ENCODE peak calls at places on chromosomes 16 and 17, in five cellular contexts. T is HCT116, P is Caco-2, B is heart left ventricle, Q is SJCRH30. I is an unnamed sample.

GRCh38 chr17:64295146-64295545 is 32.1 kb upstream of the TEX2 start:
- DNase-seq in T (no peak), P (no peak), B (no peak), Q (no peak), I (no peak)

GRCh38 chr17:12667299-12667958 is 1.7 kb downstream of the MYOCD start:
- DNase-seq in T (peak; percentile 40), P (peak; percentile 42), B (peak; percentile 46), Q (peak; percentile 74), I (no peak)

GRCh38 chr16:85457366-85457765 is 155.8 kb upstream of the GSE1 start:
- DNase-seq in T (no peak), P (no peak), B (no peak), Q (no peak), I (no peak)

GRCh38 chr16:66364959-66365306 is 1.6 kb upstream of the CDH5 start:
- DNase-seq in T (no peak), P (no peak), B (no peak), Q (no peak), I (no peak)

GRCh38 chr17:74362811-74363498 is 1.3 kb upstream of the BTBD17 start:
- DNase-seq in T (no peak), P (no peak), B (no peak), Q (no peak), I (no peak)

GRCh38 chr17:47267354-47267828 is 13.8 kb downstream of the ITGB3 start:
- DNase-seq in T (no peak), P (no peak), B (no peak), Q (no peak), I (no peak)

GRCh38 chr17:48215583-48216139 is 108.1 kb downstream of the SNX11 start:
- DNase-seq in T (peak; percentile 71), P (peak; percentile 79), B (no peak), Q (peak; percentile 72), I (no peak)

GRCh38 chr17:58344047-58344790 is 7.8 kb downstream of the SUPT4H1 start:
- DNase-seq in T (no peak), P (no peak), B (no peak), Q (no peak), I (peak; percentile 92)

GRCh38 chr16:49647673-49648072 is 208.2 kb downstream of the ZNF423 start:
- DNase-seq in T (no peak), P (no peak), B (no peak), Q (no peak), I (no peak)

GRCh38 chr17:29084476-29085148 is 41.7 kb downstream of the PIPOX start:
- DNase-seq in T (no peak), P (no peak), B (no peak), Q (no peak), I (no peak)

GRCh38 chr17:17433260-17433659 is 43.5 kb upstream of the MED9 start:
- DNase-seq in T (no peak), P (no peak), B (no peak), Q (no peak), I (no peak)

GRCh38 chr17:57071991-57072944 is 12.8 kb upstream of the AKAP1 start:
- DNase-seq in T (no peak), P (no peak), B (no peak), Q (peak; percentile 24), I (no peak)

GRCh38 chr16:73302942-73303341 is 255.0 kb upstream of the ZFHX3 start:
- DNase-seq in T (no peak), P (no peak), B (no peak), Q (no peak), I (no peak)

GRCh38 chr17:76193616-76194015 is 46.7 kb downstream of the RNF157 start:
- DNase-seq in T (no peak), P (no peak), B (no peak), Q (no peak), I (no peak)

GRCh38 chr17:50689956-50690886 is 17.5 kb downstream of the ANKRD40 start:
- DNase-seq in T (no peak), P (peak; percentile 51), B (no peak), Q (no peak), I (no peak)

GRCh38 chr16:1125471-1125870 is 27.4 kb upstream of the CACNA1H start:
- DNase-seq in T (peak; percentile 43), P (no peak), B (no peak), Q (peak; percentile 64), I (no peak)

GRCh38 chr16:57277586-57277985 is 6.9 kb downstream of the PLLP start:
- DNase-seq in T (peak; percentile 28), P (no peak), B (no peak), Q (peak; percentile 83), I (no peak)

GRCh38 chr17:19448341-19449268 is 37.6 kb downstream of the RNF112 start:
- DNase-seq in T (no peak), P (peak; percentile 54), B (no peak), Q (peak; percentile 94), I (no peak)

GRCh38 chr16:4505356-4506153 is 29.4 kb downstream of the HMOX2 start:
- DNase-seq in T (no peak), P (no peak), B (no peak), Q (no peak), I (peak; percentile 94)

GRCh38 chr17:66522591-66523272 is 220.3 kb downstream of the PRKCA start:
- DNase-seq in T (no peak), P (no peak), B (no peak), Q (no peak), I (no peak)

GRCh38 chr16:14539156-14539555 is 90.9 kb downstream of the PARN start:
- DNase-seq in T (no peak), P (no peak), B (no peak), Q (no peak), I (no peak)

GRCh38 chr16:65120811-65121721 is 797 bp downstream of the CDH11 start:
- DNase-seq in T (no peak), P (no peak), B (peak; percentile 34), Q (peak; percentile 64), I (peak; percentile 69)

GRCh38 chr17:78034429-78035091 is 76.1 kb downstream of the TNRC6C start:
- DNase-seq in T (peak; percentile 56), P (no peak), B (no peak), Q (no peak), I (no peak)

GRCh38 chr17:48155889-48156670 is 48.5 kb downstream of the SNX11 start:
- DNase-seq in T (no peak), P (no peak), B (no peak), Q (peak; percentile 66), I (no peak)

GRCh38 chr17:50835563-50836231 is at the start of gene WFIKKN2:
- DNase-seq in T (no peak), P (no peak), B (no peak), Q (no peak), I (no peak)

GRCh38 chr17:79654350-79654959 is 43.6 kb upstream of the RBFOX3 start:
- DNase-seq in T (no peak), P (no peak), B (no peak), Q (no peak), I (no peak)

GRCh38 chr16:57614546-57615343 is 13.7 kb upstream of the ADGRG1 start:
- DNase-seq in T (no peak), P (peak; percentile 24), B (no peak), Q (no peak), I (peak; percentile 72)

GRCh38 chr17:4586043-4586442 is 1.7 kb downstream of the SMTNL2 start:
- DNase-seq in T (no peak), P (no peak), B (no peak), Q (no peak), I (no peak)

GRCh38 chr17:4588862-4589625 is 4.7 kb downstream of the SMTNL2 start:
- DNase-seq in T (no peak), P (no peak), B (no peak), Q (no peak), I (no peak)

GRCh38 chr17:4587195-4587594 is 2.9 kb downstream of the SMTNL2 start:
- DNase-seq in T (no peak), P (no peak), B (no peak), Q (no peak), I (peak; percentile 42)

GRCh38 chr17:4587803-4588202 is 3.5 kb downstream of the SMTNL2 start:
- DNase-seq in T (no peak), P (no peak), B (peak; percentile 84), Q (peak; percentile 30), I (peak; percentile 32)

DNA sequence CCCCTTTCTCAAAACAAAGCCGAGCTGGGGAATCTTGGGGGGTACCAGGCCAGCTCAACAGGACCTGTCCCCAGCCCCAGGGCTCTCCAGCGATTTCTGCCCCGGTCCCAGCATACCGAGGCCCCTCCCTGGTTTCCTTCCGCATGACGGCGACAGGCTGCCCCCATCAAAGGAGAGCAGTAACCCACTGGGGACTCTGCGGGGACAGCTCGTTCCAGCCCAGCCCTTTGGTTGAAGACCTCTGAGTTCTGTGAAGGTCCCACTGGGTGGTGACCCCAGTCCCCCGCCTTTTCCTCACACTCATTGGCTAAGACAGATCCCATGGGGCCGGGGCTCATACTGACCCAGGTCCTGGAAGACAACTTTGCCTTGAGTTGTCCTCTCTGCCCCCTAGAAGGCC is 4.1 kb downstream of the SMTNL2 start:
- DNase-seq in T (no peak), P (no peak), B (peak; percentile 78), Q (no peak), I (no peak)
- H3K4me1 ChIP-seq in T (peaks cover 5% of the 10 kb centered on the region), P (peaks cover 22% of the 10 kb centered on the region), B (peaks cover 10% of the 10 kb centered on the region), Q (no peaks in the 10 kb centered on the region), I (peaks cover 16% of the 10 kb centered on the region)

GRCh38 chr17:3748576-3748975 is 24.9 kb downstream of the HASPIN start:
- DNase-seq in T (no peak), P (no peak), B (no peak), Q (no peak), I (no peak)
- H3K4me1 ChIP-seq in T (no peaks in the 10 kb centered on the region), P (no peaks in the 10 kb centered on the region), B (no peaks in the 10 kb centered on the region), Q (no peaks in the 10 kb centered on the region), I (no peaks in the 10 kb centered on the region)

DNA sequence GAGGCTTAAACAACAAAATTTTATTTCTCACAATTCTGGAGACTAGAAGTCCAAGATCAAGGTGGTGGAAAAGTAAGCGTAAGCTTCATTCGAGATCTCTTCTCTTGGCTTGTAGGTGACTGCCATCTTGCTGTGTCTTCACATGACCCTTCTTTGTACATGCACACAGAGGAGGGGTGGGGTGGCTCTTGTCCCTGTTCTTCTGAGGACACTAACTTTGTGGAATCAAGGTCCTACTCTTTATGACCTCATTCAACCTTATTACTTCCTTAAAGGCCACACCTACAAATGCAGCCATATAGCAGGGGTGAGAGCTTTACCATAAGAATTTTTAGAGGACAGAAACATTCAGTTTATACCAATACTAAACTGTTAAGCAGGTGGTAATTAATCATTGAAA is 140.0 kb upstream of the HLF start:
- DNase-seq in T (no peak), P (no peak), B (no peak), Q (no peak), I (no peak)
- H3K4me1 ChIP-seq in T (no peaks in the 10 kb centered on the region), P (no peaks in the 10 kb centered on the region), B (no peaks in the 10 kb centered on the region), Q (no peaks in the 10 kb centered on the region), I (no peaks in the 10 kb centered on the region)

DNA sequence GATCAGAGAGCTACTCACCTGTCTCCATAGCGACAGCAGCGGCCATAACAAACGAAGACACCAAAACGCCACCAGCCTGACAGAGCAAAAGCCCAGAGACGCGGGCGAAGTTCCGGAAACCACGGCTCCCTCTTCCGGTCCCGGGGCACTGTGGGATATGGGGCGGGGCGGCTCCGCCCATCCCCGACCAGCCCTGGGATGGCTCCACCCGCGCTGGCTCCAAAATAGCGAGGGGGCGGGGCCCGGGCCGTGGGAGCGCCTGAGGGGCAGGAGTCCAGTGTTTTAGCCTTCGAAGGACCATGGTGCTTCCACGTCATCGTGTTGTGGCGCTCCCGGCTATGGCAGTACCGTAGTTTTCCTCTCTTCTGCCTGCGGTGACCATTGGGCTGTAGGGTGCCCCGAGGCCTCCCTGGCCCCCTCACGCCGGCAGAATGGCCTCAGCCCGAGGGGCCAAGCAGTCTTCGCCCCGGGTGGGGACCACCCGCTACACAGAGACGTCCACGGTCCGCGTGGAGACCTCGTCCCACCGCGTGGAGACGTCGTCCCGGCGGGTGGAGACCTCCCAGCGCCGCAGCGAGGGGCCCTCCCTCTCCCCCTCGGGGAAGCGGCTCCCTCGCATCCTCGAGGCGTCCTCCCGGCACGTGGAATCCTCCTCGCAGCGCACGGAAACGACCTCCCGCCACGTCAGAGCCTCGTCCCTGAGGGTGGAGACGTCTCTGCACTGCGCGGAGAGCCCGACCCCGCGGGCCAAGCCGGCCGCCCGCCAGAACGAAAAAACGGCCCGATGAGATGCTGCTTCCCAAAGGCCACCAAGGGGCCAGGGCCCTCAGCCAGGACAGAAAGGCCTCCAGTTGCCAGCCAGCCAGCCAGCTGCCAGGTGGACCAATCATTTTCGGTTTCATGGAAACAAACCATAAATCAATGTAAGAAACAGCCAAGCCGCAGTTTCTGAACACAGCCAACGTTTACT is at the start of the genes C17orf100 and MED31:
- DNase-seq in T (peak; percentile 84), P (peak; percentile 93), B (peak; percentile 96), Q (peak; percentile 92), I (peak; percentile 99)
- H3K4me1 ChIP-seq in T (peaks cover 11% of the 10 kb centered on the region), P (no peaks in the 10 kb centered on the region), B (peaks cover 37% of the 10 kb centered on the region), Q (peaks cover 3% of the 10 kb centered on the region), I (peaks cover 61% of the 10 kb centered on the region)